ENCODE peak calls at places on chromosomes 3 and 15, in seven cellular contexts. B is OCI-LY7, R is heart left ventricle, C is RWPE1, G is NB4, I is sigmoid colon, U is RWPE2. S is an unnamed sample.

GRCh38 chr3:13700889-13701288 is 152.0 kb downstream of the FBLN2 start:
- DNase-seq in B (no peak), R (no peak), C (no peak), G (no peak), I (no peak), U (peak), S (no peak)

GRCh38 chr15:91852741-91853500 is 587 bp upstream of the SLCO3A1 start:
- DNase-seq in B (peak), R (peak), C (peak), G (peak), I (peak), U (peak), S (peak)

GRCh38 chr15:80188293-80188692 is 35.5 kb downstream of the FAH start:
- DNase-seq in B (no peak), R (no peak), C (no peak), G (no peak), I (no peak), U (no peak), S (no peak)

GRCh38 chr15:75230524-75231371 is 27.4 kb upstream of the GOLGA6C start:
- DNase-seq in B (no peak), R (no peak), C (no peak), G (peak), I (peak), U (peak), S (peak)

GRCh38 chr3:15501126-15501525 is 20.4 kb downstream of the COLQ start:
- DNase-seq in B (no peak), R (peak), C (no peak), G (no peak), I (no peak), U (no peak), S (no peak)

GRCh38 chr15:91055548-91056331 is 33.3 kb upstream of the VPS33B start:
- DNase-seq in B (peak), R (peak), C (peak), G (peak), I (peak), U (no peak), S (peak)

GRCh38 chr15:72785452-72786243 is 2.1 kb upstream of the ADPGK start:
- DNase-seq in B (no peak), R (no peak), C (no peak), G (peak), I (no peak), U (no peak), S (no peak)

GRCh38 chr15:75027551-75027950 is 4.2 kb downstream of the PPCDC start:
- DNase-seq in B (no peak), R (no peak), C (no peak), G (no peak), I (no peak), U (no peak), S (no peak)

GRCh38 chr15:35858707-35859106 is 312.7 kb upstream of the DPH6 start:
- DNase-seq in B (no peak), R (no peak), C (no peak), G (no peak), I (no peak), U (no peak), S (no peak)

GRCh38 chr15:97014001-97014400 is 683.5 kb downstream of the NR2F2 start:
- DNase-seq in B (no peak), R (no peak), C (no peak), G (no peak), I (no peak), U (no peak), S (no peak)

GRCh38 chr15:100713163-100713867 is 110.9 kb downstream of the ASB7 start:
- DNase-seq in B (no peak), R (no peak), C (peak), G (no peak), I (peak), U (peak), S (no peak)

GRCh38 chr15:67836477-67836876 is 3.4 kb downstream of the RNU6-1 start:
- DNase-seq in B (peak), R (peak), C (peak), G (peak), I (peak), U (peak), S (peak)

GRCh38 chr3:4983739-4984510 is 4.7 kb downstream of the BHLHE40 start:
- DNase-seq in B (peak), R (peak), C (peak), G (peak), I (no peak), U (no peak), S (peak)

GRCh38 chr15:32030795-32031194 is 480 bp downstream of the CHRNA7 start:
- DNase-seq in B (no peak), R (no peak), C (no peak), G (peak), I (no peak), U (no peak), S (no peak)

GRCh38 chr3:181709537-181710279 is 2.0 kb upstream of the SOX2 start:
- DNase-seq in B (peak), R (peak), C (peak), G (peak), I (peak), U (no peak), S (peak)

GRCh38 chr15:57213783-57214366 is 162.4 kb upstream of the CGNL1 start:
- DNase-seq in B (peak), R (no peak), C (peak), G (peak), I (no peak), U (no peak), S (peak)

GRCh38 chr3:101120039-101120438 is 126.8 kb upstream of the ABI3BP start:
- DNase-seq in B (no peak), R (no peak), C (no peak), G (no peak), I (no peak), U (no peak), S (no peak)

GRCh38 chr15:89078831-89079810 is 9.1 kb upstream of the ABHD2 start:
- DNase-seq in B (no peak), R (no peak), C (no peak), G (no peak), I (no peak), U (no peak), S (no peak)

GRCh38 chr15:44087578-44088190 is 107.4 kb downstream of the FRMD5 start:
- DNase-seq in B (no peak), R (no peak), C (peak), G (no peak), I (no peak), U (no peak), S (no peak)

GRCh38 chr15:45777781-45778180 is 143.0 kb downstream of the SQOR start:
- DNase-seq in B (peak), R (no peak), C (no peak), G (no peak), I (no peak), U (no peak), S (no peak)

GRCh38 chr3:156617781-156618180 is 56.6 kb upstream of the TIPARP start:
- DNase-seq in B (no peak), R (no peak), C (no peak), G (no peak), I (no peak), U (no peak), S (no peak)

GRCh38 chr3:54008099-54008498 is 114.3 kb upstream of the CACNA2D3 start:
- DNase-seq in B (no peak), R (no peak), C (peak), G (no peak), I (no peak), U (no peak), S (no peak)

GRCh38 chr3:145698252-145698651 is 462.7 kb downstream of the PLOD2 start:
- DNase-seq in B (no peak), R (no peak), C (no peak), G (no peak), I (no peak), U (no peak), S (no peak)

GRCh38 chr3:57423335-57423734 is 120.8 kb downstream of the DNAH12 start:
- DNase-seq in B (no peak), R (no peak), C (no peak), G (no peak), I (no peak), U (no peak), S (no peak)

GRCh38 chr3:158742861-158743260 is 10.6 kb upstream of the RARRES1 start:
- DNase-seq in B (no peak), R (no peak), C (no peak), G (no peak), I (no peak), U (no peak), S (no peak)

GRCh38 chr15:78685157-78685830 is 44.3 kb upstream of the CHRNB4 start:
- DNase-seq in B (no peak), R (peak), C (no peak), G (no peak), I (no peak), U (peak), S (no peak)

GRCh38 chr3:11134794-11135193 is 19.5 kb upstream of the HRH1 start:
- DNase-seq in B (no peak), R (no peak), C (no peak), G (peak), I (no peak), U (no peak), S (no peak)

GRCh38 chr15:41772720-41773331 is 1.5 kb upstream of the MAPKBP1 start:
- DNase-seq in B (peak), R (peak), C (peak), G (peak), I (peak), U (no peak), S (peak)

GRCh38 chr3:63905731-63906620 is 6.2 kb downstream of the SCAANT1 start:
- DNase-seq in B (no peak), R (no peak), C (no peak), G (no peak), I (no peak), U (no peak), S (no peak)

GRCh38 chr3:63909431-63909830 is 2.8 kb downstream of the SCAANT1 start:
- DNase-seq in B (no peak), R (no peak), C (no peak), G (no peak), I (no peak), U (no peak), S (no peak)

GRCh38 chr3:63908776-63909175 is 3.4 kb downstream of the SCAANT1 start:
- DNase-seq in B (no peak), R (no peak), C (no peak), G (no peak), I (no peak), U (no peak), S (no peak)

GRCh38 chr3:63910873-63911272 is 1.3 kb downstream of the SCAANT1 start:
- DNase-seq in B (peak), R (no peak), C (no peak), G (peak), I (no peak), U (no peak), S (peak)

DNA sequence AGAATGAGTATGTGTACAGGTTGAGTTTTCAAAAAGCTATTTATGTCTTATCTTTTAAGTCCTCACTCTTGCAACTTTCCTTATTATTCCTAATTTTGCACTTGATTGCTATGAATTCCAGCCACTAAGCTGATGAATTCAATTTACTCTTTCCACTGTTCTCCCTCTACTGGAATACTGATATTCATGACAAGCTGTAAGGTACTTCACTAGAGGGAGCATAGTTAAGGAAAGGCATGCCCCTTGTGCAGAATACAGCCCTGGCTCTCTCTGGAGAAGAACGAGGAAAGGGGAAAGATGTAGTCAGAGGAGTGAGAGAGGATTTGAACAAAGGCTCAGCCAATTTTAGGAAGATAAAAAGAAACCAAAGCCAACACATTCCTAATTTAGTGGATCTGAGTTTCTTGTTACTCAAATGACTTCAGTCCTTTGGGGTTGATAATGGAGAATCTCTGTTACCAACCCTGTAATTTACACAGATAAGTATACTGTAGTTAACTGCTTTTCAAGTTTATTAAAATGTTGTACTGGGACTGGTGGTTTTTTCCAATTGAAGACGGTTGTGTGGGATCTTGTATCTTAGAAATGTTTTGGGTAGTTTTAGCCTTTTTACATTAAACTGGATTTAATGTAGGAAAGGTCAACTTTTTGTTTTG is 4.0 kb downstream of the SCAANT1 start:
- DNase-seq in B (no peak), R (no peak), C (no peak), G (no peak), I (no peak), U (no peak), S (no peak)
- TF ChIP-seq CTCF in B (no peak), R (peak), C (peak), G (no peak), I (no peak), U (peak), S (no peak)

GRCh38 chr3:170189396-170190256 is 8.1 kb upstream of the PHC3 start:
- DNase-seq in B (peak), R (no peak), C (no peak), G (peak), I (no peak), U (no peak), S (no peak)
- TF ChIP-seq CTCF in B (no peak), R (no peak), C (no peak), G (no peak), I (no peak), U (peak), S (no peak)

DNA sequence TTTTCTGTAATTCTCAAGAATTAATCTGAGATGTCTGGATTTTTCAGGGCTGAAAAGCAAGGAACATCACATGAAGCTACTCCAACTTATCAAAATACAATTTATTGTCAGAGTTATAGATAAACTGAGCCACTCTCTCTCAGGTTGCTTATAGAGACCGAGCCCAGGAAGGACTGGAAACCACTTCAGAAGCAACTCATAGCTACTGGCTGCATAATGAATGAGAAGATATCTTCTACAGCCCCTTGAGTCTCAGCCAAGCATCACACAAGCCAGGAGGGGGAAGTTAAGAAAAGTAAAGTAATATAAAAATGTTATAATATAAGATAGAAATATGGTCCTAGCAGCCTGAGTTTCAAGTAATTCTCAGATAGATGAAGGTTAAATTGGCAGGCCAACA is 186.0 kb downstream of the TNIK start:
- DNase-seq in B (no peak), R (no peak), C (no peak), G (no peak), I (no peak), U (no peak), S (no peak)
- TF ChIP-seq CTCF in B (no peak), R (no peak), C (no peak), G (no peak), I (no peak), U (no peak), S (no peak)

GRCh38 chr15:94542391-94542790 is 311.0 kb downstream of the MCTP2 start:
- DNase-seq in B (no peak), R (no peak), C (peak), G (no peak), I (no peak), U (no peak), S (no peak)
- TF ChIP-seq CTCF in B (no peak), R (no peak), C (no peak), G (no peak), I (no peak), U (no peak), S (no peak)

GRCh38 chr3:50660386-50660785 is 14.3 kb upstream of the DOCK3 start:
- DNase-seq in B (no peak), R (peak), C (no peak), G (no peak), I (no peak), U (no peak), S (no peak)
- TF ChIP-seq CTCF in B (no peak), R (no peak), C (no peak), G (no peak), I (no peak), U (no peak), S (no peak)

GRCh38 chr15:63450884-63451225 is 53.5 kb upstream of the USP3 start:
- DNase-seq in B (no peak), R (no peak), C (no peak), G (no peak), I (no peak), U (no peak), S (no peak)

GRCh38 chr15:63453181-63453905 is 51.0 kb upstream of the USP3 start:
- DNase-seq in B (no peak), R (no peak), C (no peak), G (no peak), I (no peak), U (no peak), S (no peak)

GRCh38 chr15:63454812-63455211 is 49.6 kb upstream of the USP3 start:
- DNase-seq in B (no peak), R (no peak), C (no peak), G (no peak), I (no peak), U (no peak), S (no peak)

GRCh38 chr15:63449711-63450110 is 54.7 kb upstream of the USP3 start:
- DNase-seq in B (no peak), R (no peak), C (peak), G (no peak), I (no peak), U (no peak), S (no peak)

GRCh38 chr15:63452552-63453136 is 51.7 kb upstream of the USP3 start:
- DNase-seq in B (no peak), R (no peak), C (no peak), G (no peak), I (no peak), U (no peak), S (no peak)
- TF ChIP-seq CTCF in B (no peak), R (no peak), C (no peak), G (no peak), I (no peak), U (no peak), S (no peak)

GRCh38 chr15:29208352-29208751 is 61.3 kb downstream of the NSMCE3 start:
- DNase-seq in B (no peak), R (no peak), C (peak), G (peak), I (no peak), U (no peak), S (no peak)
- TF ChIP-seq CTCF in B (peak), R (no peak), C (no peak), G (no peak), I (no peak), U (peak), S (no peak)